ENCODE peak calls at places on chromosomes 13 and 19, in eight cellular contexts. K is psoas muscle; P is A549; A is esophagus mucosa; D is activated T-cell treated with anti-CD3 and anti-CD28 coated beads, Interleukin-2, amount 50 U/mL, for 72 hours; U is heart right ventricle; Y is activated CD8-positive, alpha-beta T cell treated with anti-CD3 and anti-CD28 coated beads, Interleukin-2, amount 10 ng/mL, durations not matched to agents 7 days and 5 days; R is lung. I is an unnamed sample.

GRCh38 chr19:38420935-38421334 is 5.1 kb downstream of the RASGRP4 start:
- ATAC-seq in R (no peak), U (no peak), A (no peak), P (no peak), Y (no peak), K (no peak), D (no peak), I (no peak)

GRCh38 chr13:24709186-24709913 is 29.1 kb downstream of the ATP12A start:
- ATAC-seq in K (no peak), R (no peak), P (no peak), U (peak), A (no peak), Y (peak), D (peak), I (peak)

GRCh38 chr13:76684336-76684735 is 201.9 kb downstream of the KCTD12 start:
- ATAC-seq in K (no peak), P (no peak), A (no peak), D (no peak), U (no peak), Y (no peak), R (no peak), I (no peak)

GRCh38 chr13:80133631-80134083 is 207.3 kb downstream of the SPRY2 start:
- ATAC-seq in A (no peak), R (no peak), D (no peak), P (no peak), K (no peak), Y (no peak), U (peak), I (no peak)

GRCh38 chr13:53946500-53946899 is 917.9 kb downstream of the OLFM4 start:
- ATAC-seq in P (no peak), A (no peak), D (no peak), Y (no peak), U (no peak), R (no peak), K (no peak), I (no peak)

GRCh38 chr19:18900700-18901502 is 4.9 kb upstream of the CERS1 start:
- ATAC-seq in D (no peak), P (no peak), R (no peak), K (no peak), U (no peak), A (no peak), Y (no peak), I (no peak)

GRCh38 chr19:43798026-43798545 is 4.2 kb downstream of the LYPD5 start:
- ATAC-seq in Y (peak), U (no peak), R (no peak), A (no peak), D (peak), K (no peak), P (peak), I (no peak)

GRCh38 chr13:50513528-50513863 is 330.0 kb downstream of the DLEU7 start:
- ATAC-seq in U (no peak), P (no peak), R (no peak), D (no peak), K (peak), Y (no peak), A (no peak), I (no peak)

I was measured in stimulated activated memory B cell treated with anti-CD40 and anti-IgM and Interleukin-4, amounts not matched to agents 10 μg/mL and 1 μg/mL and 100 μg/mL, for 72 hours.